ENCODE peak calls at places on chromosomes 12 and 14, in ten cellular contexts. B, T, Q, M, N, O, K, A, H and X are unnamed samples.

GRCh38 chr12:122013136-122013535 is 8.5 kb upstream of the BCL7A start:
- DNase-seq in N (no peak), M (no peak), A (no peak), O (no peak), K (no peak), B (no peak), T (no peak), Q (no peak), H (no peak), X (no peak)

GRCh38 chr14:103099081-103099732 is 4.7 kb downstream of the EXOC3L4 start:
- DNase-seq in H (no peak), N (no peak), B (no peak), A (no peak), O (peak), K (no peak), Q (no peak), M (no peak), T (no peak), X (no peak)

GRCh38 chr12:132559652-132560420 is 50.5 kb downstream of the LRCOL1 start:
- DNase-seq in Q (peak), N (no peak), K (peak), B (peak), T (peak), A (peak), H (peak), M (peak), O (no peak), X (no peak)

GRCh38 chr12:98998697-98999299 is 353.7 kb downstream of the APAF1 start:
- DNase-seq in T (peak), O (no peak), M (peak), A (peak), N (no peak), Q (peak), B (no peak), K (peak), H (peak), X (peak)

GRCh38 chr14:73786942-73787759 is 64.5 kb upstream of the PTGR2 start:
- DNase-seq in O (peak), T (peak), B (peak), K (peak), A (peak), H (peak), M (no peak), N (peak), Q (peak), X (no peak)

GRCh38 chr12:45302621-45303020 is 86.7 kb downstream of the ANO6 start:
- DNase-seq in M (no peak), Q (no peak), N (no peak), B (no peak), H (no peak), K (no peak), T (peak), O (no peak), A (no peak), X (no peak)

GRCh38 chr12:76031414-76032042 is at the start of gene PHLDA1:
- DNase-seq in K (peak), B (peak), A (peak), T (peak), H (peak), M (peak), Q (peak), N (peak), O (peak), X (peak)

GRCh38 chr12:70619471-70620152 is 17.6 kb downstream of the PTPRB start:
- DNase-seq in B (no peak), A (no peak), M (peak), K (peak), O (no peak), N (no peak), T (peak), H (no peak), Q (no peak), X (no peak)

GRCh38 chr12:18690653-18691052 is 47.2 kb downstream of the PLCZ1 start:
- DNase-seq in K (peak), Q (no peak), A (no peak), H (no peak), T (peak), O (no peak), N (no peak), B (no peak), M (peak), X (no peak)

GRCh38 chr12:108700833-108701450 is 30.4 kb downstream of the CORO1C start:
- DNase-seq in A (no peak), H (no peak), K (no peak), T (peak), O (no peak), Q (no peak), B (no peak), N (no peak), M (no peak), X (no peak)